ENCODE peak calls at places on chromosomes 1 and 21, in seven cellular contexts. S is HFFc6; E is CD8-positive, alpha-beta T cell; G is adrenal gland; T is A673; P is heart left ventricle; Y is upper lobe of left lung. K is an unnamed sample.

GRCh38 chr21:28426545-28426944 is 566.1 kb downstream of the LTN1 start:
- DNase-seq in G (no peak), S (no peak), P (no peak), Y (no peak), T (no peak), E (no peak), K (no peak)

GRCh38 chr1:109959974-109960744 is 24.4 kb upstream of the AHCYL1 start:
- DNase-seq in G (no peak), Y (no peak), S (peak; percentile 69), P (no peak), T (peak; percentile 33), E (no peak), K (no peak)

GRCh38 chr1:28417441-28418277 is 48.1 kb downstream of the PHACTR4 start:
- DNase-seq in S (peak; percentile 78), T (no peak), Y (no peak), G (peak; percentile 38), E (no peak), P (no peak), K (no peak)

GRCh38 chr1:7549693-7550161 is 221.4 kb upstream of the VAMP3 start:
- DNase-seq in G (no peak), S (no peak), E (no peak), P (no peak), T (peak; percentile 71), Y (no peak), K (no peak)

GRCh38 chr1:37691497-37692077 is 729 bp upstream of the CDCA8 start:
- DNase-seq in T (peak; percentile 23), E (no peak), G (peak; percentile 61), Y (peak; percentile 60), P (peak; percentile 44), S (peak; percentile 49), K (no peak)

GRCh38 chr1:71494163-71494562 is 413.3 kb upstream of the ZRANB2 start:
- DNase-seq in P (no peak), T (no peak), G (no peak), Y (no peak), E (no peak), S (peak; percentile 53), K (no peak)

GRCh38 chr1:229509576-229509975 is 1.4 kb upstream of the NUP133 start:
- DNase-seq in G (no peak), T (no peak), S (no peak), Y (no peak), E (no peak), P (no peak), K (no peak)

GRCh38 chr1:175367896-175368295 is 175.3 kb upstream of the KIAA0040 start:
- DNase-seq in G (no peak), S (no peak), P (no peak), Y (no peak), E (no peak), T (no peak), K (no peak)

GRCh38 chr1:231407537-231408396 is 14.3 kb downstream of the EGLN1 start:
- DNase-seq in Y (no peak), G (no peak), S (no peak), E (no peak), T (no peak), P (no peak), K (no peak)

GRCh38 chr1:50977575-50978143 is 7.6 kb downstream of the CDKN2C start:
- DNase-seq in P (peak; percentile 74), G (peak; percentile 81), T (peak; percentile 54), Y (peak; percentile 38), S (peak; percentile 38), E (no peak), K (no peak)

GRCh38 chr21:35850029-35850428 is 210.3 kb downstream of the SETD4 start:
- DNase-seq in E (no peak), G (no peak), P (no peak), S (peak; percentile 72), T (no peak), Y (no peak), K (no peak)

GRCh38 chr1:9996624-9997582 is at the start of gene RBP7:
- DNase-seq in E (no peak), Y (peak; percentile 65), G (no peak), S (peak; percentile 7), P (peak; percentile 51), T (no peak), K (peak; percentile 68)

GRCh38 chr1:172719694-172720138 is 60.8 kb downstream of the FASLG start:
- DNase-seq in E (no peak), S (peak; percentile 49), P (no peak), G (no peak), T (peak; percentile 49), Y (no peak), K (no peak)

GRCh38 chr1:53266038-53266437 is 27.7 kb upstream of the MAGOH start:
- DNase-seq in Y (no peak), P (no peak), T (peak; percentile 27), E (no peak), S (peak; percentile 11), G (no peak), K (no peak)

GRCh38 chr1:6181347-6181770 is 1.2 kb upstream of the CHD5 start:
- DNase-seq in E (no peak), P (no peak), T (no peak), Y (no peak), S (no peak), G (no peak), K (no peak)
- TF ChIP-seq CTCF in E (no peak), P (no peak), T (no peak), Y (no peak), S (no peak), G (no peak), K (no peak)

DNA sequence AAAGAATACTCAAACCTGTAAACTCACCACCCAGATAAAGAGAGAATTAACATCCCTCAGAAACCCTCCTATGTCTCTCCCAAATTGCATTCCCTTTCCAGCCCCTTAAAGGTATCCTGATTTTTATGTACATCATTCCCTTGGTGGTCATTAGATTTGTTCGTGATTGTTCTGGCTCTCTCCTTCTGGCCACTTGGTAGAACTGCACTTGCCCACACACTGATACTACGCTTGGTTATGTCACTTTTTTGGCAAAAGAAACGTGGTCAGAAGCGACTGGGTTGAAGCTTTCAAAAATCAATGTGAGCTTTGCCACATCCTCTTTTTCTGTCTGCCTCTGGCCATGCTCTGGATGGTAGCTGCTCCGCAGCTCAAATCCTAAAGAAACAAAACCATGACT is 76.3 kb downstream of the KRTAP19-8 start:
- DNase-seq in P (no peak), T (no peak), S (no peak), E (no peak), Y (no peak), G (no peak), K (no peak)
- TF ChIP-seq CTCF in P (no peak), T (peak; percentile 22), S (no peak), E (no peak), Y (no peak), G (no peak), K (peak; percentile 59)

GRCh38 chr1:165828103-165828558 is 717 bp downstream of the UCK2 start:
- DNase-seq in T (peak; percentile 82), P (peak; percentile 37), G (peak; percentile 38), E (no peak), Y (no peak), S (peak; percentile 3), K (peak; percentile 81)

GRCh38 chr1:165829888-165830287 is 2.5 kb downstream of the UCK2 start:
- DNase-seq in S (no peak), E (no peak), G (no peak), T (no peak), P (no peak), Y (no peak), K (no peak)

GRCh38 chr1:165828581-165829329 is 1.3 kb downstream of the UCK2 start:
- DNase-seq in S (peak; percentile 78), T (peak; percentile 87), E (no peak), P (peak; percentile 37), Y (peak; percentile 30), G (peak; percentile 55), K (peak; percentile 73)

GRCh38 chr1:165826565-165826964 is 849 bp upstream of the UCK2 start:
- DNase-seq in P (no peak), T (no peak), E (no peak), S (peak; percentile 22), Y (no peak), G (no peak), K (no peak)

GRCh38 chr1:165827199-165828102 is at the start of gene UCK2:
- DNase-seq in E (peak; percentile 27), G (peak; percentile 84), P (peak; percentile 82), Y (peak; percentile 70), S (peak; percentile 78), T (peak; percentile 81), K (peak; percentile 84)
- TF ChIP-seq CTCF in E (no peak), G (peak; percentile 8), P (no peak), Y (peak; percentile 63), S (peak; percentile 14), T (peak; percentile 9), K (peak; percentile 55)

GRCh38 chr1:77686784-77687518 is 4.5 kb upstream of the ZZZ3 start:
- DNase-seq in P (no peak), G (peak; percentile 36), T (no peak), E (no peak), S (no peak), Y (no peak), K (no peak)

GRCh38 chr1:77683836-77684148 is 1.3 kb upstream of the ZZZ3 start:
- DNase-seq in E (no peak), S (no peak), G (no peak), P (no peak), T (no peak), Y (no peak), K (no peak)

GRCh38 chr1:77688939-77689338 is 6.5 kb upstream of the ZZZ3 start:
- DNase-seq in P (no peak), G (no peak), Y (no peak), E (no peak), T (no peak), S (no peak), K (no peak)

GRCh38 chr1:77683142-77683835 is 831 bp upstream of the ZZZ3 start:
- DNase-seq in E (peak; percentile 88), S (peak; percentile 93), Y (peak; percentile 94), P (peak; percentile 94), G (peak; percentile 93), T (peak; percentile 95), K (peak; percentile 96)

GRCh38 chr1:77687519-77687906 is 5.1 kb upstream of the ZZZ3 start:
- DNase-seq in Y (no peak), P (no peak), E (no peak), T (no peak), G (peak; percentile 66), S (no peak), K (no peak)
- TF ChIP-seq CTCF in Y (peak; percentile 13), P (no peak), E (no peak), T (no peak), G (peak; percentile 31), S (no peak), K (peak; percentile 59)

DNA sequence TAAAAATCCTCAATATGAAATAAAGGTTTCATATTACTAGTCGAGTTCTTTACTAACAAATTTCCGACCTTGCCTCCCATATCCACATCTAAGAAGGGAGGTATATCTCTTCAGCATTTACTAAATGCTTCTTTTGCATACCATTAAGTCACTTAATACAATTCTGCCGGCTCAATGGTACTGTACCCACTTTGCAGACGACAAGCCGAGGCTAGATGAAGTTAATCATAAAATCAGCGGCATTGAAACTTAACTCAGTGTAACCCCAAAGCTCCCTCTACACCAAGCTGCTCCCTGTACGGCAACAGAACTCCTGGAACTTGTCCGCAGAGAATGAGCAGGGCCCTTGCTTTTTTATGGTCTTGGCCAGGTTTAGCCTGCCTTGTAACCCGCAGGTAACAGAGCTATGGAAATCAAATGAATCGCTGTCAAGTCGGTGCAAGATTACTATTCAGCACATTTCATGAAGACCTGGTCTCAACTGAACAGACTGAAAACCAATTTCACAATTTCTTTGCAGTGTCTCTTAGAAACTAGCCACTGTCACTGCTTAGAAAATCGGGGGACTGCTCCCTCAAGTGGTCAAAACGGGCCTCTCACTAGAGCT is 738 bp downstream of the INTS7 start:
- DNase-seq in S (no peak), Y (no peak), G (no peak), T (no peak), P (peak; percentile 24), E (no peak), K (no peak)
- TF ChIP-seq CTCF in S (no peak), Y (no peak), G (no peak), T (no peak), P (no peak), E (no peak), K (no peak)

GRCh38 chr1:8598060-8598724 is 219.2 kb downstream of the RERE start:
- DNase-seq in S (peak; percentile 43), T (peak; percentile 90), G (peak; percentile 29), E (no peak), P (peak; percentile 41), Y (no peak), K (no peak)
- TF ChIP-seq CTCF in S (peak; percentile 59), T (peak; percentile 77), G (peak; percentile 23), E (no peak), P (peak; percentile 40), Y (no peak), K (peak; percentile 55)

K was measured in type B pancreatic cell.